ENCODE peak calls at places on chromosomes 11 and 22, in eight cellular contexts. T is transverse colon; G is kidney; B is IMR-90; P is mammary epithelial cell; K is body of pancreas; F is naive thymus-derived CD4-positive, alpha-beta T cell; J is hepatocyte. C is an unnamed sample. For H3K4me1, the result is how much of the 10 kb centered on the place peaks cover.

GRCh38 chr22:44697423-44698179 is 4.4 kb upstream of the PRR5 start:
- DNase-seq in T (peak), G (no peak), B (peak), P (peak), K (peak), F (peak), J (peak), C (peak)

GRCh38 chr11:10930224-10930960 is 72.5 kb upstream of the ZBED5 start:
- DNase-seq in T (peak), G (no peak), B (peak), P (peak), K (no peak), F (no peak), J (no peak), C (no peak)

GRCh38 chr11:8566613-8567210 is 27.3 kb downstream of the STK33 start:
- DNase-seq in T (peak), G (no peak), B (peak), P (peak), K (no peak), F (no peak), J (peak), C (peak)

GRCh38 chr11:134577801-134578200 is 165.8 kb upstream of the B3GAT1 start:
- DNase-seq in T (no peak), G (no peak), B (no peak), P (no peak), K (no peak), F (no peak), J (no peak), C (no peak)

GRCh38 chr11:102237096-102237735 is 80.1 kb upstream of the BIRC3 start:
- DNase-seq in T (no peak), G (no peak), B (peak), P (peak), K (no peak), F (no peak), J (no peak), C (no peak)

GRCh38 chr11:92890836-92891235 is 78.6 kb upstream of the MTNR1B start:
- DNase-seq in T (no peak), G (no peak), B (no peak), P (no peak), K (no peak), F (no peak), J (no peak), C (no peak)

GRCh38 chr22:17192186-17192585 is 27.0 kb downstream of the ADA2 start:
- DNase-seq in T (no peak), G (no peak), B (no peak), P (no peak), K (no peak), F (no peak), J (no peak), C (no peak)

GRCh38 chr11:114290503-114291239 is 5.5 kb upstream of the NNMT start:
- DNase-seq in T (no peak), G (no peak), B (no peak), P (no peak), K (no peak), F (no peak), J (no peak), C (no peak)

GRCh38 chr11:86149813-86150212 is 80.9 kb upstream of the PICALM start:
- DNase-seq in T (no peak), G (no peak), B (no peak), P (no peak), K (no peak), F (no peak), J (no peak), C (no peak)

GRCh38 chr11:76073716-76074115 is 132.6 kb downstream of the WNT11 start:
- DNase-seq in T (no peak), G (no peak), B (peak), P (no peak), K (no peak), F (no peak), J (no peak), C (no peak)

GRCh38 chr22:46694423-46695170 is 43.5 kb downstream of the CERK start:
- DNase-seq in T (no peak), G (no peak), B (no peak), P (no peak), K (no peak), F (no peak), J (no peak), C (no peak)

GRCh38 chr11:56292154-56292553 is at the start of gene OR8H1:
- DNase-seq in T (no peak), G (no peak), B (no peak), P (no peak), K (no peak), F (no peak), J (no peak), C (no peak)

GRCh38 chr11:70503878-70504240 is 105.5 kb downstream of the CTTN start:
- DNase-seq in T (peak), G (peak), B (no peak), P (no peak), K (no peak), F (no peak), J (peak), C (peak)

GRCh38 chr11:75931124-75931523 is 116.1 kb downstream of the UVRAG start:
- DNase-seq in T (no peak), G (no peak), B (peak), P (peak), K (no peak), F (no peak), J (no peak), C (no peak)

GRCh38 chr11:94139421-94139820 is 10.8 kb downstream of the PANX1 start:
- DNase-seq in T (no peak), G (no peak), B (no peak), P (no peak), K (no peak), F (no peak), J (no peak), C (no peak)

GRCh38 chr22:43320943-43321900 is 21.9 kb downstream of the SCUBE1 start:
- DNase-seq in T (no peak), G (no peak), B (no peak), P (no peak), K (no peak), F (no peak), J (no peak), C (peak)

GRCh38 chr11:18010977-18011586 is 1.8 kb downstream of the SERGEF start:
- DNase-seq in T (no peak), G (no peak), B (no peak), P (no peak), K (no peak), F (no peak), J (no peak), C (no peak)

GRCh38 chr11:94675788-94676187 is 92.4 kb upstream of the AMOTL1 start:
- DNase-seq in T (no peak), G (no peak), B (peak), P (peak), K (no peak), F (no peak), J (no peak), C (no peak)

GRCh38 chr22:43118024-43118849 is 7.7 kb downstream of the BIK start:
- DNase-seq in T (peak), G (no peak), B (no peak), P (no peak), K (no peak), F (no peak), J (no peak), C (peak)

GRCh38 chr11:62548545-62549335 is 2.1 kb upstream of the AHNAK start:
- DNase-seq in T (peak), G (no peak), B (no peak), P (no peak), K (peak), F (no peak), J (peak), C (peak)

GRCh38 chr11:405323-405975 is 9.3 kb downstream of the SIGIRR start:
- DNase-seq in T (no peak), G (peak), B (no peak), P (no peak), K (no peak), F (no peak), J (no peak), C (no peak)

GRCh38 chr11:95793111-95793510 is 2.8 kb downstream of the CEP57 start:
- DNase-seq in T (no peak), G (no peak), B (no peak), P (no peak), K (no peak), F (no peak), J (no peak), C (peak)

GRCh38 chr22:22050141-22050775 is 67.7 kb upstream of the TOP3B start:
- DNase-seq in T (no peak), G (no peak), B (no peak), P (no peak), K (no peak), F (no peak), J (no peak), C (no peak)

GRCh38 chr22:44201556-44202129 is 20.9 kb downstream of the PARVG start:
- DNase-seq in T (no peak), G (peak), B (no peak), P (no peak), K (no peak), F (no peak), J (no peak), C (no peak)

GRCh38 chr11:32478277-32478731 is 43.0 kb upstream of the WT1 start:
- DNase-seq in T (no peak), G (no peak), B (no peak), P (no peak), K (no peak), F (no peak), J (peak), C (no peak)

GRCh38 chr22:36374603-36375024 is 13.2 kb downstream of the MYH9 start:
- DNase-seq in T (peak), G (peak), B (peak), P (peak), K (no peak), F (no peak), J (no peak), C (peak)

GRCh38 chr22:36377022-36377631 is 10.6 kb downstream of the MYH9 start:
- DNase-seq in T (no peak), G (no peak), B (no peak), P (no peak), K (no peak), F (no peak), J (no peak), C (peak)

GRCh38 chr22:36375071-36375980 is 12.4 kb downstream of the MYH9 start:
- DNase-seq in T (no peak), G (no peak), B (peak), P (no peak), K (no peak), F (no peak), J (no peak), C (no peak)

GRCh38 chr22:36378080-36378788 is 9.5 kb downstream of the MYH9 start:
- DNase-seq in T (no peak), G (no peak), B (no peak), P (no peak), K (no peak), F (no peak), J (no peak), C (no peak)

DNA sequence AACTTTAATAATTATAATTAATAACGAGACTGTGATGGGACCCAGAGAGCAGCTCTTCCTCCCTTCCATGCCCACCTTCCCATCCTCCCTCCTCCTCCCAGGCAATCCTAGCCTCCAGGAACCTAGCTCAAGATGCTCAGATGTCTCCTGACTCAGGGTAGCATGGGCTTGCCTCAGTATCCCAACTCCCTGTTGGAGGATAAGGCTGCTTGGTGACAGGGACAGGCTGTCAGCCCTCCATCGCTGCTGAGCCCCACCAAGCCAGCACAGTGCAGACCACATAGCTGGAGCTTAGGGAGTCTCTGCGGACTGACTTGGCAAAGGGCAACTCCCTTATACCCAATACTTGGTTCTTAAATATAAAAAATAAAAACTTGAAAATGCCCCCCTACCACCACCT is 11.5 kb downstream of the MYH9 start:
- DNase-seq in T (no peak), G (no peak), B (no peak), P (no peak), K (no peak), F (no peak), J (no peak), C (no peak)
- H3K27ac ChIP-seq in T (peak), G (no peak), B (peak), P (no peak), K (peak), F (peak), J (no peak), C (peak)

DNA sequence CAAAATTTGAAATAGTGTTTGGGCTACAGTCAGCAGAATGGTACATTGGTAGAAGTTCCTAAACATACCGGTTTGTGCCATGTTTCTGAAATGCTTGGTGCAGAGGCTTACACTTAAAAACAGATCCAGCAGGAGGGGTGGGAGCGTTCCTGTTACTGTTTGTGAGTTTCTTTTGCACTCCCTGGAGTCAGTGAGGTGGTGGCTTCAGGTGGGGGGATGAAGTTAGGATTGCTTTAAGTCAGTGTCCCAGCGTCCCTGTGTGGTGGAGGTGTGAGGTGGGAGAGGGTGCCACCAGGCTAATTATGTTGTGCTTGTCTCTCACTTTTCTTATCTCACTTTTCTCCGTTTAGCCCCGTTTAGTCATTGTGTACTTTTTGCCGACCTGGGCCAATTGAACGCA is 9.7 kb downstream of the TNRC6B start:
- DNase-seq in T (no peak), G (no peak), B (no peak), P (no peak), K (no peak), F (no peak), J (no peak), C (no peak)
- H3K4me1 ChIP-seq in T (half or more), G (under half), B (under half), P (under half), K (half or more), F (under half), J (under half), C (under half)

DNA sequence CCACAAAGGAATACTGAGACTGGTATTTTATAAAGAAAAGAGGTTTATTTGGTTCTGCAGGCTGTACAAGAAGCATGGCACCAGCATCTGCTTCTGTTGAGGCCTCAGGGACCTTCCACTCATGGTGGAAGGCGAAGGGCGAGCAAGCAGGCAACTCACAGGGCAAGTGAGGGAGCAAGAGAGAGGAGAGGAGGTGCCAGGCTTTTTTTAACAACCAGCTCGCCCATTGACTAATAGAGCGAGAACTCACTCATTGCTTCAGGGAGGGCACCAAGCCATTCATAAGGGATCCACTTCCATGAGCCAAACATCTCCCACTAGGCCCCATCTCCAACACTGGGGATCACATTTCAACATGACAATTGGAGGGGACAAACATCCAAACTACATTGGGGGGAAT is 1.2 kb downstream of the PTS start:
- DNase-seq in T (no peak), G (no peak), B (no peak), P (peak), K (no peak), F (no peak), J (no peak), C (no peak)
- H3K27ac ChIP-seq in T (peak), G (no peak), B (peak), P (peak), K (no peak), F (no peak), J (no peak), C (peak)

GRCh38 chr22:32995335-32995734 is 62.8 kb downstream of the SYN3 start:
- DNase-seq in T (no peak), G (no peak), B (no peak), P (no peak), K (no peak), F (no peak), J (no peak), C (no peak)
- H3K4me1 ChIP-seq in T (under half), G (under half), B (under half), P (half or more), K (under half), F (under half), J (under half), C (under half)

DNA sequence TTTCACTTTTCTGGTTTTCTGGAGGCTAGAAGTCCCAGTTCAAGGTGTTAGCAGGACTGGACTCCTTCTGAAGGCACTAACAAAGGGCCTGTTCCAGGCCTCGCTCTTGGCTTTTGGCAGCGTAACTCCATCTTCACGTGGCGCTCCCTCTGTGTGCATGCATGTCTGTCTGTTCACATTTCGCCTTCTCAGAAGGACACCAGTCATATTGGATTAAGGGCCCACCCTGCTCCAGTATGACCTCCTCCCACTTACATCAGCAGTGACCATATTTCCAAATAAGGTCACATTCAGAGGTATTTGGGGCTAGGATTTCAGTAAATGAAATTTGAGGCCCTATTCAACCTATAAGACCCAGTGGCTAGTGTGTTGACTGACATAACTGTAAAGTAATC is 20.0 kb downstream of the APLP2 start:
- DNase-seq in T (no peak), G (no peak), B (no peak), P (no peak), K (no peak), F (no peak), J (no peak), C (no peak)
- H3K27ac ChIP-seq in T (no peak), G (no peak), B (no peak), P (no peak), K (no peak), F (no peak), J (no peak), C (no peak)

C was measured in small intestine.